ENCODE peak calls at places on chromosomes 12 and 14, in five cellular contexts. G is effector memory CD4-positive, alpha-beta T cell; I is stromal cell of bone marrow; Z is posterior cingulate gyrus; C is mucosa of gallbladder. B is an unnamed sample.

GRCh38 chr14:87995500-87996275 is 2.7 kb upstream of the GALC start:
- DNase-seq in G (no peak), I (no peak), Z (no peak), C (no peak), B (no peak)

GRCh38 chr12:68749861-68750260 is 3.9 kb downstream of the SLC35E3 start:
- DNase-seq in G (no peak), I (no peak), Z (no peak), C (no peak), B (no peak)

GRCh38 chr12:6868211-6869048 is 1.1 kb downstream of the TPI1 start:
- DNase-seq in G (no peak), I (no peak), Z (peak; percentile 50), C (no peak), B (no peak)

GRCh38 chr12:118375348-118375747 is 1.0 kb upstream of the SUDS3 start:
- DNase-seq in G (no peak), I (no peak), Z (no peak), C (no peak), B (no peak)

GRCh38 chr14:91315844-91316267 is 71.4 kb upstream of the GPR68 start:
- DNase-seq in G (peak; percentile 79), I (no peak), Z (no peak), C (no peak), B (peak; percentile 89)

GRCh38 chr12:53171725-53172329 is 8.7 kb upstream of the ZNF740 start:
- DNase-seq in G (no peak), I (no peak), Z (no peak), C (no peak), B (no peak)

GRCh38 chr12:96246926-96247566 is 52.9 kb downstream of the ELK3 start:
- DNase-seq in G (no peak), I (no peak), Z (no peak), C (no peak), B (no peak)

GRCh38 chr14:90521121-90521929 is 124.5 kb downstream of the CALM1 start:
- DNase-seq in G (no peak), I (no peak), Z (peak; percentile 74), C (peak; percentile 45), B (no peak)

GRCh38 chr14:56059054-56059453 is 59.2 kb upstream of the PELI2 start:
- DNase-seq in G (no peak), I (no peak), Z (no peak), C (no peak), B (no peak)

GRCh38 chr12:51528852-51529545 is 62.0 kb upstream of the SCN8A start:
- DNase-seq in G (no peak), I (no peak), Z (no peak), C (no peak), B (no peak)

GRCh38 chr12:116969615-116970575 is 59.1 kb downstream of the FBXW8 start:
- DNase-seq in G (no peak), I (no peak), Z (no peak), C (no peak), B (no peak)

GRCh38 chr14:76294876-76295275 is 81.1 kb upstream of the ESRRB start:
- DNase-seq in G (no peak), I (no peak), Z (no peak), C (no peak), B (no peak)